ENCODE peak calls at places on chromosomes 11 and 22, in ten cellular contexts. I, R, T, N, F, D, X, G, L and U are unnamed samples.

GRCh38 chr22:42184852-42185251 is 54.2 kb upstream of the CYP2D6 start:
- DNase-seq in T (no peak), N (no peak), F (no peak), R (no peak), D (no peak), G (no peak), L (no peak), X (no peak), I (no peak), U (no peak)

GRCh38 chr22:45155050-45155840 is 8.5 kb upstream of the NUP50 start:
- DNase-seq in N (no peak), L (no peak), G (peak; percentile 16), I (peak; percentile 77), X (no peak), T (no peak), R (no peak), D (peak; percentile 68), F (no peak), U (peak; percentile 65)

GRCh38 chr11:8586805-8587204 is 7.2 kb downstream of the STK33 start:
- DNase-seq in G (no peak), D (no peak), X (no peak), T (no peak), N (no peak), R (no peak), I (no peak), L (no peak), F (no peak), U (no peak)

GRCh38 chr11:74168838-74169237 is 2.0 kb downstream of the C2CD3 start:
- DNase-seq in F (no peak), N (no peak), I (no peak), R (no peak), X (no peak), L (no peak), D (no peak), G (no peak), T (no peak), U (no peak)

GRCh38 chr11:122656073-122656630 is 630 bp downstream of the UBASH3B start:
- DNase-seq in I (peak; percentile 73), D (peak; percentile 60), T (peak; percentile 53), L (peak; percentile 81), N (peak; percentile 46), F (peak; percentile 65), G (peak; percentile 75), X (peak; percentile 61), R (peak; percentile 75), U (peak; percentile 57)

GRCh38 chr11:102830328-102830727 is 13.1 kb downstream of the MMP3 start:
- DNase-seq in F (no peak), R (no peak), L (no peak), X (no peak), D (no peak), I (peak; percentile 19), G (no peak), N (no peak), T (no peak), U (peak; percentile 39)

GRCh38 chr22:46087816-46088277 is 62.5 kb upstream of the PPARA start:
- DNase-seq in G (peak; percentile 93), X (no peak), I (peak; percentile 94), N (peak; percentile 73), R (peak; percentile 77), L (no peak), F (no peak), T (peak; percentile 67), D (peak; percentile 95), U (peak; percentile 94)

GRCh38 chr11:75313457-75314272 is 37.8 kb downstream of the ARRB1 start:
- DNase-seq in X (no peak), I (peak; percentile 78), F (no peak), N (no peak), D (peak; percentile 80), R (no peak), G (peak; percentile 44), T (no peak), L (no peak), U (peak; percentile 84)

GRCh38 chr11:69218271-69218682 is 62.5 kb downstream of the SMIM38 start:
- DNase-seq in D (no peak), N (no peak), I (no peak), F (no peak), X (no peak), R (peak; percentile 41), L (peak; percentile 29), T (no peak), G (no peak), U (no peak)

GRCh38 chr11:92390783-92391182 is 166.2 kb downstream of the FAT3 start:
- DNase-seq in L (no peak), G (no peak), T (no peak), R (no peak), I (no peak), N (no peak), D (no peak), F (no peak), X (no peak), U (no peak)

GRCh38 chr11:15655552-15655951 is 540.8 kb downstream of the INSC start:
- DNase-seq in N (peak; percentile 35), X (no peak), F (no peak), L (no peak), I (no peak), T (no peak), R (no peak), G (no peak), D (no peak), U (no peak)

GRCh38 chr11:112223754-112224532 is 2.3 kb upstream of the PTS start:
- DNase-seq in N (no peak), L (no peak), X (no peak), G (no peak), I (no peak), D (no peak), T (no peak), R (no peak), F (no peak), U (no peak)

GRCh38 chr11:21810650-21811049 is 382.2 kb upstream of the ANO5 start:
- DNase-seq in G (no peak), R (no peak), F (no peak), X (no peak), D (no peak), L (no peak), T (peak; percentile 6), N (no peak), I (no peak), U (no peak)

GRCh38 chr11:128039140-128040021 is 548.0 kb downstream of the ETS1 start:
- DNase-seq in G (peak; percentile 90), N (peak; percentile 45), R (no peak), L (no peak), T (no peak), I (peak; percentile 88), F (no peak), X (no peak), D (peak; percentile 95), U (peak; percentile 89)

GRCh38 chr11:60891103-60891741 is 15.2 kb downstream of the PRPF19 start:
- DNase-seq in F (no peak), L (no peak), I (peak; percentile 75), D (peak; percentile 36), N (no peak), T (no peak), X (no peak), G (no peak), R (no peak), U (no peak)

GRCh38 chr22:31954535-31955326 is 10.4 kb downstream of the YWHAH start:
- DNase-seq in N (no peak), L (no peak), R (no peak), I (no peak), G (peak; percentile 29), T (no peak), D (peak; percentile 54), F (no peak), X (no peak), U (no peak)
- TF ChIP-seq CTCF in N (no peak), L (no peak), R (no peak), I (no peak), G (no peak), T (no peak), D (no peak), F (no peak), X (no peak), U (no peak)

GRCh38 chr11:5004429-5005274 is 10.0 kb downstream of the OR51L1 start:
- DNase-seq in D (peak; percentile 57), I (peak; percentile 82), G (peak; percentile 64), N (peak; percentile 58), X (peak; percentile 38), R (peak; percentile 65), F (peak; percentile 66), T (peak; percentile 62), L (peak; percentile 70), U (peak; percentile 78)
- TF ChIP-seq CTCF in D (peak; percentile 53), I (peak; percentile 78), G (peak; percentile 61), N (peak; percentile 37), X (peak; percentile 81), R (peak; percentile 74), F (peak; percentile 60), T (peak; percentile 51), L (no peak), U (peak; percentile 62)

GRCh38 chr11:387193-387793 is 6.7 kb upstream of the PKP3 start:
- DNase-seq in G (no peak), T (no peak), N (no peak), R (no peak), I (no peak), L (no peak), D (no peak), F (no peak), X (no peak), U (no peak)

GRCh38 chr11:393219-394033 is 583 bp upstream of the PKP3 start:
- DNase-seq in N (peak; percentile 94), R (no peak), X (no peak), F (no peak), L (no peak), I (peak; percentile 70), D (peak; percentile 66), T (peak; percentile 77), G (peak; percentile 57), U (peak; percentile 72)

GRCh38 chr11:391117-392017 is 2.6 kb upstream of the PKP3 start:
- DNase-seq in D (no peak), G (no peak), F (no peak), R (no peak), I (no peak), N (no peak), L (no peak), T (no peak), X (no peak), U (no peak)

GRCh38 chr11:392102-392777 is 1.8 kb upstream of the PKP3 start:
- DNase-seq in X (no peak), T (no peak), F (no peak), I (no peak), L (no peak), G (no peak), N (no peak), D (no peak), R (no peak), U (no peak)

DNA sequence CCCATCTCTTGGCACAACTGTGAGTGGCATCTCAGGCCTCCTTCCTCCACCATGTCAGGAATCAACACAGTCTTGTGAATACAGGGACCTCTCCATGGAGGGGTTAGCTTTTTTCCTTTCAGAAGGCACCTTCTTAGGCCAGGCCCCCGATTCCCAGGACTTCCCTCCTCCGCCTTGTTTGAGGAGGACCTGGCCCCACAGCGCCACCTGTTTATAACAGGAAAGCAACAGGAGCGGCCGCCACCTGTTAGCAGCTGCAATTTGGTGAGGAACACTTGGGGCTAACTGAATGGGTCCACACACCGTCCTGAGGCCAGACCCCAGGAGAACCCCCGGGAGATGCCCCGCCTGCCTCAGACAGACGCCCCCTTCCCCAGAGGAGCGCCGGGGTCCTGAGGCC is 3.8 kb upstream of the PKP3 start:
- DNase-seq in R (no peak), D (no peak), L (no peak), T (no peak), N (no peak), X (no peak), G (no peak), I (no peak), F (no peak), U (no peak)
- TF ChIP-seq CTCF in R (no peak), D (no peak), L (no peak), T (no peak), N (peak; percentile 25), X (peak; percentile 36), G (no peak), I (no peak), F (no peak), U (no peak)

GRCh38 chr22:19753090-19753842 is 7.3 kb upstream of the TBX1 start:
- DNase-seq in I (no peak), R (no peak), G (no peak), T (no peak), L (no peak), D (no peak), X (no peak), N (no peak), F (no peak), U (no peak)
- TF ChIP-seq CTCF in I (peak; percentile 15), R (peak; percentile 10), G (peak; percentile 23), T (no peak), L (peak; percentile 64), D (no peak), X (peak; percentile 59), N (no peak), F (no peak), U (no peak)